ENCODE peak calls at places on chromosomes 16 and 17, in nine cellular contexts. G is sigmoid colon, Y is SK-N-MC, F is upper lobe of left lung, R is OCI-LY7, M is dorsolateral prefrontal cortex, X is brain microvascular endothelial cell, T is heart left ventricle, B is uterus. H is an unnamed sample.

GRCh38 chr16:70685938-70686375 is at the start of gene MTSS2:
- DNase-seq in R (no peak), B (peak; percentile 90), M (peak; percentile 72), G (peak; percentile 96), Y (no peak), X (peak; percentile 48), F (peak; percentile 84), T (peak; percentile 89), H (no peak)

GRCh38 chr17:66947311-66947710 is 17.2 kb upstream of the CACNG4 start:
- DNase-seq in G (no peak), R (no peak), F (no peak), Y (no peak), X (no peak), B (no peak), T (no peak), M (no peak), H (no peak)

GRCh38 chr16:28826141-28826540 is 3.3 kb downstream of the ATXN2L start:
- DNase-seq in F (no peak), R (no peak), Y (no peak), G (no peak), T (no peak), M (no peak), X (peak; percentile 8), B (no peak), H (no peak)

GRCh38 chr17:2302740-2303277 is 776 bp downstream of the SMG6 start:
- DNase-seq in X (no peak), M (no peak), B (no peak), Y (no peak), G (no peak), R (peak; percentile 25), F (no peak), T (no peak), H (no peak)

GRCh38 chr17:41339571-41340169 is 11.0 kb downstream of the KRT33A start:
- DNase-seq in G (no peak), M (no peak), Y (no peak), F (no peak), R (no peak), T (no peak), X (no peak), B (no peak), H (no peak)

GRCh38 chr16:15518412-15519351 is 84.3 kb downstream of the BMERB1 start:
- DNase-seq in F (peak; percentile 34), R (no peak), G (peak; percentile 72), B (peak; percentile 84), M (no peak), X (peak; percentile 18), Y (no peak), T (peak; percentile 65), H (no peak)

GRCh38 chr17:48734328-48735056 is 5.9 kb upstream of the HOXB13 start:
- DNase-seq in F (no peak), Y (no peak), B (no peak), M (no peak), X (no peak), T (no peak), G (peak; percentile 46), R (no peak), H (no peak)

GRCh38 chr17:66540131-66540781 is 237.8 kb downstream of the PRKCA start:
- DNase-seq in F (no peak), R (peak; percentile 31), M (peak; percentile 69), T (peak; percentile 61), G (peak; percentile 80), Y (no peak), X (peak; percentile 93), B (peak; percentile 55), H (peak; percentile 78)

GRCh38 chr16:1295465-1295864 is 14.0 kb upstream of the UBE2I start:
- DNase-seq in F (no peak), B (no peak), G (no peak), R (no peak), X (no peak), T (no peak), Y (no peak), M (no peak), H (no peak)

GRCh38 chr17:2906907-2907306 is 110.7 kb downstream of the RAP1GAP2 start:
- DNase-seq in R (peak; percentile 19), B (no peak), F (no peak), M (no peak), X (no peak), T (no peak), G (no peak), Y (no peak), H (peak; percentile 19)

GRCh38 chr17:55632236-55632635 is 90.4 kb downstream of the TMEM100 start:
- DNase-seq in Y (no peak), B (no peak), R (no peak), X (no peak), F (no peak), T (no peak), G (no peak), M (no peak), H (no peak)

GRCh38 chr17:9456265-9456664 is 119.4 kb downstream of the STX8 start:
- DNase-seq in B (peak; percentile 21), F (no peak), T (peak; percentile 51), X (no peak), G (no peak), R (no peak), M (no peak), Y (no peak), H (no peak)

GRCh38 chr17:59901604-59902003 is 8.7 kb downstream of the RPS6KB1 start:
- DNase-seq in M (no peak), X (no peak), G (no peak), Y (no peak), R (no peak), F (no peak), T (no peak), B (no peak), H (no peak)

GRCh38 chr16:73063854-73064226 is 15.9 kb upstream of the ZFHX3 start:
- DNase-seq in B (no peak), R (no peak), G (no peak), F (no peak), X (no peak), M (no peak), T (no peak), Y (no peak), H (no peak)

GRCh38 chr17:79800325-79801155 is 3.7 kb upstream of the CBX8 start:
- DNase-seq in G (no peak), T (no peak), F (no peak), R (peak; percentile 68), X (peak; percentile 34), Y (no peak), B (no peak), M (no peak), H (peak; percentile 62)

GRCh38 chr17:50684288-50684611 is 23.5 kb downstream of the ANKRD40 start:
- DNase-seq in T (no peak), B (no peak), Y (no peak), G (no peak), R (no peak), M (no peak), F (no peak), X (no peak), H (no peak)

GRCh38 chr16:20874088-20874581 is 26.0 kb downstream of the DCUN1D3 start:
- DNase-seq in F (no peak), B (no peak), Y (no peak), G (no peak), R (no peak), X (no peak), M (no peak), T (no peak), H (no peak)

GRCh38 chr16:50833929-50834328 is 92.0 kb downstream of the CYLD start:
- DNase-seq in Y (no peak), G (no peak), T (no peak), M (no peak), R (no peak), X (no peak), B (no peak), F (no peak), H (no peak)

GRCh38 chr16:46632778-46633733 is 11.9 kb upstream of the SHCBP1 start:
- DNase-seq in B (no peak), F (no peak), R (no peak), X (no peak), G (no peak), T (no peak), Y (no peak), M (no peak), H (no peak)
- H3K4me3 ChIP-seq in B (no peak overlapping the region), F (no peak overlapping the region), R (no peak overlapping the region), X (no peak overlapping the region), G (no peak overlapping the region), T (no peak overlapping the region), Y (no peak overlapping the region), M (no peak overlapping the region), H (no peak overlapping the region)

DNA sequence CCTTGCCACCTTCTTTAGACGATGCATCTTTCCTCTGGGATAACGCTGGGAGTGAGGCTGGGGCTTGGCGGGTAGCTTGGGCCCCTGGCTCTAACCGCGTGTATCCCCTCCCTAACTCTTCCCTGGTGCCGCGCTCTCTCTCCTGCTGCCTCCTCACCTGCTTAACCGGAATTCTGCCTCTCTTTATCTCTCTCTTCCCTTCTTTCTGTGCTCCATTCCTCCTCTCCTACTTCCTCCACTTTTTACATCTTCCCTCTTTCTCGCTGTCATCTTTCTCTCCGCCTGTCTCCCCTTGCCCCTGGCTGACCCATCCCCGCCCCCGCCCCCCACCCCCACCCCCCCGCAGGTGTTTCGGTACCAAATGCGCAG is 2.7 kb downstream of the LHX1 start:
- DNase-seq in X (no peak), B (no peak), Y (no peak), T (no peak), F (no peak), M (no peak), G (no peak), R (no peak), H (no peak)
- H3K4me3 ChIP-seq in X (no peak overlapping the region), B (no peak overlapping the region), Y (no peak overlapping the region), T (no peak overlapping the region), F (no peak overlapping the region), M (no peak overlapping the region), G (no peak overlapping the region), R (no peak overlapping the region), H (no peak overlapping the region)

GRCh38 chr17:82963104-82963950 is 116.1 kb upstream of the METRNL start:
- DNase-seq in Y (peak; percentile 5), B (peak; percentile 69), F (peak; percentile 83), X (peak; percentile 69), T (peak; percentile 90), M (peak; percentile 44), R (peak; percentile 33), G (peak; percentile 93), H (no peak)
- H3K4me3 ChIP-seq in Y (peak overlapping the region; percentile 54), B (no peak overlapping the region), F (peak overlapping the region; percentile 11), X (peak overlapping the region; percentile 31), T (peak overlapping the region; percentile 22), M (peak overlapping the region; percentile 1), R (no peak overlapping the region), G (no peak overlapping the region), H (no peak overlapping the region)

GRCh38 chr16:11242658-11243057 is 13.3 kb downstream of the SOCS1 start:
- DNase-seq in X (no peak), F (no peak), M (no peak), T (no peak), Y (no peak), B (no peak), R (no peak), G (no peak), H (no peak)

GRCh38 chr16:11238272-11239202 is 17.5 kb downstream of the SOCS1 start:
- DNase-seq in R (no peak), X (no peak), B (no peak), F (no peak), T (no peak), Y (no peak), M (no peak), G (no peak), H (no peak)

GRCh38 chr16:11241480-11242204 is 14.4 kb downstream of the SOCS1 start:
- DNase-seq in M (no peak), R (no peak), T (no peak), Y (no peak), B (no peak), F (no peak), G (no peak), X (no peak), H (no peak)

GRCh38 chr16:11239644-11240632 is 16.1 kb downstream of the SOCS1 start:
- DNase-seq in G (no peak), M (no peak), F (no peak), B (no peak), R (no peak), Y (no peak), T (no peak), X (no peak), H (no peak)

GRCh38 chr16:11240636-11241473 is 15.1 kb downstream of the SOCS1 start:
- DNase-seq in X (no peak), R (no peak), T (peak; percentile 74), M (no peak), F (no peak), B (no peak), G (no peak), Y (no peak), H (peak; percentile 59)
- H3K4me3 ChIP-seq in X (no peak overlapping the region), R (no peak overlapping the region), T (peak overlapping the region; percentile 15), M (no peak overlapping the region), F (no peak overlapping the region), B (no peak overlapping the region), G (no peak overlapping the region), Y (no peak overlapping the region), H (no peak overlapping the region)